ENCODE peak calls at places on chromosomes 16 and 17, in eight cellular contexts. H is central memory CD8-positive, alpha-beta T cell; F is progenitor cell of endocrine pancreas; C is Ammon's horn; T is CD4-positive, alpha-beta memory T cell; A is AG20443; L is NCI-H1694 treated with DMSO at 0.1 percent for 48 hours; V is spleen. S is an unnamed sample.

GRCh38 chr16:14366974-14367707 is 262.9 kb downstream of the PARN start:
- DNase-seq in H (no peak), V (no peak), T (no peak), A (no peak), F (no peak), L (no peak), C (no peak), S (no peak)

GRCh38 chr16:84726670-84727467 is 27.1 kb downstream of the USP10 start:
- DNase-seq in L (no peak), H (no peak), V (no peak), A (no peak), T (no peak), F (no peak), C (peak), S (no peak)

GRCh38 chr17:28949185-28950016 is 1.9 kb downstream of the PHF12 start:
- DNase-seq in T (peak), H (peak), L (peak), F (no peak), C (peak), A (peak), V (peak), S (peak)

GRCh38 chr17:75240394-75241142 is 20.8 kb downstream of the GGA3 start:
- DNase-seq in L (peak), A (peak), H (no peak), T (no peak), V (no peak), F (no peak), C (peak), S (peak)

GRCh38 chr16:57648590-57649442 is 19.3 kb upstream of the ADGRG3 start:
- DNase-seq in L (peak), F (peak), A (peak), V (peak), C (peak), H (peak), T (peak), S (peak)

GRCh38 chr17:46720408-46720807 is 98.1 kb downstream of the WNT3 start:
- DNase-seq in H (no peak), F (no peak), T (no peak), V (no peak), C (no peak), L (no peak), A (no peak), S (no peak)

GRCh38 chr17:73952498-73953205 is 250.8 kb upstream of the RPL38 start:
- DNase-seq in A (peak), V (peak), L (peak), T (peak), F (peak), C (peak), H (no peak), S (no peak)

GRCh38 chr17:6666077-6666521 is 14.5 kb downstream of the C17orf100 start:
- DNase-seq in A (peak), L (peak), T (peak), F (peak), V (peak), H (no peak), C (peak), S (peak)

GRCh38 chr17:67421869-67422273 is 44.8 kb downstream of the PITPNC1 start:
- DNase-seq in C (no peak), T (peak), F (no peak), H (peak), L (no peak), A (peak), V (no peak), S (no peak)

GRCh38 chr17:80693511-80693910 is 148.9 kb downstream of the RPTOR start:
- DNase-seq in F (no peak), T (no peak), H (no peak), L (no peak), C (no peak), V (no peak), A (no peak), S (no peak)

GRCh38 chr17:78779848-78780247 is 2.2 kb downstream of the CYTH1 start:
- DNase-seq in C (no peak), T (peak), A (no peak), L (no peak), F (no peak), V (peak), H (peak), S (no peak)

GRCh38 chr17:48351916-48352332 is 78.1 kb downstream of the SKAP1 start:
- DNase-seq in C (peak), H (no peak), F (no peak), A (peak), T (peak), L (peak), V (no peak), S (peak)

GRCh38 chr17:31392002-31392855 is 754 bp downstream of the RAB11FIP4 start:
- DNase-seq in F (no peak), V (peak), L (no peak), A (peak), T (no peak), C (peak), H (no peak), S (peak)

GRCh38 chr16:67775273-67775672 is 31.1 kb downstream of the RANBP10 start:
- DNase-seq in A (no peak), V (no peak), T (no peak), F (no peak), H (no peak), L (no peak), C (no peak), S (no peak)

GRCh38 chr16:74898667-74899066 is 86.3 kb downstream of the WDR59 start:
- DNase-seq in L (no peak), H (no peak), A (no peak), T (no peak), V (no peak), C (peak), F (no peak), S (no peak)

GRCh38 chr16:2432801-2433505 is 3.7 kb downstream of the CCNF start:
- DNase-seq in A (no peak), T (no peak), F (no peak), H (no peak), V (peak), C (no peak), L (no peak), S (no peak)

GRCh38 chr17:81386646-81387234 is 8.5 kb upstream of the BAHCC1 start:
- DNase-seq in T (no peak), C (peak), A (peak), H (no peak), L (no peak), F (peak), V (no peak), S (no peak)

GRCh38 chr17:27247071-27247957 is 46.6 kb upstream of the WSB1 start:
- DNase-seq in C (peak), A (no peak), H (no peak), V (peak), L (peak), F (no peak), T (no peak), S (no peak)

GRCh38 chr17:62303476-62303875 is 76.9 kb upstream of the EFCAB3 start:
- DNase-seq in F (no peak), C (no peak), T (no peak), L (no peak), H (no peak), V (no peak), A (no peak), S (no peak)

GRCh38 chr17:48374650-48375230 is 55.3 kb downstream of the SKAP1 start:
- DNase-seq in L (peak), V (no peak), C (no peak), A (no peak), F (no peak), T (peak), H (no peak), S (peak)

GRCh38 chr17:2871205-2871604 is 75.0 kb downstream of the RAP1GAP2 start:
- DNase-seq in H (no peak), C (no peak), F (no peak), T (no peak), A (no peak), V (no peak), L (no peak), S (no peak)

GRCh38 chr16:17828012-17828411 is 357.3 kb upstream of the XYLT1 start:
- DNase-seq in T (no peak), V (no peak), H (no peak), F (no peak), L (no peak), C (no peak), A (peak), S (no peak)